ENCODE peak calls at places on chromosomes 7 and 10, in six cellular contexts. One of them, this sample, is unnamed.

GRCh38 chr7:159146084-159146858 is 1.6 kb upstream of the VIPR2 start:
- DNase-seq in MCF 10A: no peak
- DNase-seq in pancreas: no peak
- DNase-seq in hepatocyte: no peak
- DNase-seq in right lobe of liver: no peak
- DNase-seq in osteocyte: no peak
- DNase-seq in this sample: no peak

GRCh38 chr10:76881477-76882220 is 756.0 kb downstream of the KCNMA1 start:
- DNase-seq in osteocyte: no peak
- DNase-seq in pancreas: no peak
- DNase-seq in right lobe of liver: no peak
- DNase-seq in hepatocyte: no peak
- DNase-seq in MCF 10A: no peak
- DNase-seq in this sample: no peak

GRCh38 chr10:20858292-20859124 is 38.6 kb downstream of the NEBL start:
- DNase-seq in pancreas: no peak
- DNase-seq in MCF 10A: peak
- DNase-seq in osteocyte: no peak
- DNase-seq in hepatocyte: peak
- DNase-seq in right lobe of liver: no peak
- DNase-seq in this sample: no peak

GRCh38 chr7:142697270-142697669 is 52.0 kb upstream of the PRSS1 start:
- DNase-seq in MCF 10A: no peak
- DNase-seq in pancreas: no peak
- DNase-seq in hepatocyte: no peak
- DNase-seq in osteocyte: no peak
- DNase-seq in right lobe of liver: no peak
- DNase-seq in this sample: no peak

GRCh38 chr10:10865303-10865702 is 152.4 kb upstream of the CELF2 start:
- DNase-seq in osteocyte: no peak
- DNase-seq in right lobe of liver: no peak
- DNase-seq in MCF 10A: peak
- DNase-seq in hepatocyte: no peak
- DNase-seq in pancreas: no peak
- DNase-seq in this sample: no peak

GRCh38 chr7:13047061-13047460 is 359.6 kb downstream of the ARL4A start:
- DNase-seq in MCF 10A: no peak
- DNase-seq in hepatocyte: no peak
- DNase-seq in right lobe of liver: no peak
- DNase-seq in osteocyte: no peak
- DNase-seq in pancreas: no peak
- DNase-seq in this sample: no peak

GRCh38 chr10:124652701-124653100 is 91.5 kb downstream of the FAM53B start:
- DNase-seq in hepatocyte: no peak
- DNase-seq in osteocyte: no peak
- DNase-seq in right lobe of liver: no peak
- DNase-seq in pancreas: no peak
- DNase-seq in MCF 10A: no peak
- DNase-seq in this sample: no peak

GRCh38 chr10:68135362-68135761 is 26.1 kb downstream of the MYPN start:
- DNase-seq in MCF 10A: peak
- DNase-seq in pancreas: no peak
- DNase-seq in osteocyte: no peak
- DNase-seq in right lobe of liver: no peak
- DNase-seq in hepatocyte: no peak
- DNase-seq in this sample: no peak

GRCh38 chr10:688621-689426 is 644 bp downstream of the DIP2C start:
- DNase-seq in osteocyte: no peak
- DNase-seq in MCF 10A: no peak
- DNase-seq in hepatocyte: peak
- DNase-seq in pancreas: peak
- DNase-seq in right lobe of liver: peak
- DNase-seq in this sample: peak

GRCh38 chr10:17236468-17236886 is 8.4 kb downstream of the VIM start:
- DNase-seq in right lobe of liver: no peak
- DNase-seq in hepatocyte: no peak
- DNase-seq in MCF 10A: no peak
- DNase-seq in pancreas: no peak
- DNase-seq in osteocyte: no peak
- DNase-seq in this sample: no peak

GRCh38 chr7:452791-453455 is 66.7 kb downstream of the PDGFA start:
- DNase-seq in osteocyte: no peak
- DNase-seq in MCF 10A: no peak
- DNase-seq in pancreas: no peak
- DNase-seq in right lobe of liver: no peak
- DNase-seq in hepatocyte: no peak
- DNase-seq in this sample: no peak

GRCh38 chr10:121597504-121598241 is 571 bp downstream of the FGFR2 start:
- DNase-seq in right lobe of liver: no peak
- DNase-seq in MCF 10A: peak
- DNase-seq in pancreas: peak
- DNase-seq in osteocyte: no peak
- DNase-seq in hepatocyte: peak
- DNase-seq in this sample: peak

GRCh38 chr7:44223362-44224114 is 22.8 kb downstream of the YKT6 start:
- DNase-seq in pancreas: peak
- DNase-seq in hepatocyte: no peak
- DNase-seq in MCF 10A: no peak
- DNase-seq in right lobe of liver: no peak
- DNase-seq in osteocyte: no peak
- DNase-seq in this sample: no peak

GRCh38 chr7:86904949-86905834 is 154.3 kb downstream of the ELAPOR2 start:
- DNase-seq in MCF 10A: peak
- DNase-seq in osteocyte: no peak
- DNase-seq in hepatocyte: peak
- DNase-seq in right lobe of liver: no peak
- DNase-seq in pancreas: no peak
- DNase-seq in this sample: peak

GRCh38 chr10:68137174-68137573 is 27.9 kb downstream of the MYPN start:
- DNase-seq in right lobe of liver: no peak
- DNase-seq in MCF 10A: no peak
- DNase-seq in pancreas: no peak
- DNase-seq in hepatocyte: no peak
- DNase-seq in osteocyte: no peak
- DNase-seq in this sample: no peak

GRCh38 chr7:34133356-34133982 is 228.1 kb downstream of the BMPER start:
- DNase-seq in osteocyte: no peak
- DNase-seq in right lobe of liver: no peak
- DNase-seq in MCF 10A: peak
- DNase-seq in hepatocyte: peak
- DNase-seq in pancreas: no peak
- DNase-seq in this sample: no peak

GRCh38 chr10:12051241-12051640 is 8.6 kb upstream of the UPF2 start:
- DNase-seq in pancreas: no peak
- DNase-seq in right lobe of liver: no peak
- DNase-seq in MCF 10A: no peak
- DNase-seq in osteocyte: no peak
- DNase-seq in hepatocyte: no peak
- DNase-seq in this sample: no peak

GRCh38 chr10:27783660-27784059 is 38.0 kb upstream of the MKX start:
- DNase-seq in hepatocyte: peak
- DNase-seq in pancreas: no peak
- DNase-seq in right lobe of liver: no peak
- DNase-seq in MCF 10A: peak
- DNase-seq in osteocyte: no peak
- DNase-seq in this sample: peak

GRCh38 chr7:133861876-133862275 is 265.3 kb upstream of the LRGUK start:
- DNase-seq in hepatocyte: no peak
- DNase-seq in right lobe of liver: no peak
- DNase-seq in osteocyte: no peak
- DNase-seq in pancreas: no peak
- DNase-seq in MCF 10A: no peak
- DNase-seq in this sample: no peak

GRCh38 chr7:16684935-16685334 is 39.0 kb downstream of the BZW2 start:
- DNase-seq in pancreas: no peak
- DNase-seq in right lobe of liver: no peak
- DNase-seq in osteocyte: no peak
- DNase-seq in MCF 10A: no peak
- DNase-seq in hepatocyte: no peak
- DNase-seq in this sample: no peak

GRCh38 chr7:130363156-130363847 is 17.0 kb upstream of the CPA1 start:
- DNase-seq in right lobe of liver: no peak
- DNase-seq in osteocyte: no peak
- DNase-seq in hepatocyte: peak
- DNase-seq in pancreas: no peak
- DNase-seq in MCF 10A: peak
- DNase-seq in this sample: no peak

DNA sequence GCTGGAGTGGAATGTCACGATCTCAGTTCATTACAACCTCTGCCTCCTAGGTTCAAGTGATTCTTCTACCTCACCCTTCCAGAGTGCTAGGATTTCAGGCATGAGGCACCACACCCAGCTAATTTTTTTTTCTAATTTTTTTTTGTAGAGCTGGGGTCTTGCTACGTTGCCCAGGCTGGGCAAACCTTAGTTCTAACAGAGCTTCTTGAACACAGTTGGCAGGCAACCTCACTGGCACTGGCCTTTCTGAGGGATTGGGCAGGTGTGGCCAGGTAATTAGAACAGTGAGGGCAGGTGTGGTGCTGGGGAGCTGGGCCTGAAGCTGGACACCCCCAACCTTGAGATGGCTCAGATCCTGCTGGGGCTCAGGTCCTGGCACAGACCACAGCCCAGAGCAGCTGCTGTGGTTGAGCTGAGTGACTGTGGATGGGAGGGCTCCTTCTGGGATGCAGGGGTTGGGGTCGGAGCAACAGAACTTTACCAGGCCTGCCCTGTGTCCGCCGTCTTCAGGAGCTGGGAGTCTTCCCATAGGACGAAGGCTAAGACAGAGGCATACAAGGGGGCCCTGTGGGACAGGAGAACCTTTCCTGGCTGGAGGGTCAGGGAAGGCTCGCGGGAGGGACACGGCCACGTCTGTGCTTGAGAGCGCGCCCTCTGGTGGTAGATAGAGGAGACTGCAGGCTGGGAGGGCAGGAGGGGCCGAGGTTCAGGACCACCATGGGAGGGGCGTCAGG is 48.2 kb downstream of the COL26A1 start:
- DNase-seq in hepatocyte: peak
- DNase-seq in pancreas: peak
- DNase-seq in MCF 10A: no peak
- DNase-seq in right lobe of liver: peak
- DNase-seq in osteocyte: no peak
- DNase-seq in this sample: peak
- TF ChIP-seq CTCF in hepatocyte: peak
- TF ChIP-seq CTCF in pancreas: peak
- TF ChIP-seq CTCF in MCF 10A: peak
- TF ChIP-seq CTCF in right lobe of liver: peak
- TF ChIP-seq CTCF in osteocyte: peak
- TF ChIP-seq CTCF in this sample: peak

GRCh38 chr7:22983257-22983855 is 30.6 kb downstream of the HYCC1 start:
- DNase-seq in right lobe of liver: no peak
- DNase-seq in hepatocyte: no peak
- DNase-seq in osteocyte: no peak
- DNase-seq in MCF 10A: no peak
- DNase-seq in pancreas: no peak
- DNase-seq in this sample: no peak

GRCh38 chr7:22979251-22979650 is 34.7 kb downstream of the HYCC1 start:
- DNase-seq in pancreas: no peak
- DNase-seq in right lobe of liver: no peak
- DNase-seq in MCF 10A: no peak
- DNase-seq in hepatocyte: no peak
- DNase-seq in osteocyte: no peak
- DNase-seq in this sample: no peak

GRCh38 chr7:22980422-22980821 is 33.5 kb downstream of the HYCC1 start:
- DNase-seq in MCF 10A: peak
- DNase-seq in hepatocyte: no peak
- DNase-seq in pancreas: no peak
- DNase-seq in right lobe of liver: no peak
- DNase-seq in osteocyte: no peak
- DNase-seq in this sample: no peak

GRCh38 chr7:22985436-22985835 is 28.5 kb downstream of the HYCC1 start:
- DNase-seq in hepatocyte: no peak
- DNase-seq in MCF 10A: no peak
- DNase-seq in right lobe of liver: no peak
- DNase-seq in pancreas: no peak
- DNase-seq in osteocyte: no peak
- DNase-seq in this sample: no peak

DNA sequence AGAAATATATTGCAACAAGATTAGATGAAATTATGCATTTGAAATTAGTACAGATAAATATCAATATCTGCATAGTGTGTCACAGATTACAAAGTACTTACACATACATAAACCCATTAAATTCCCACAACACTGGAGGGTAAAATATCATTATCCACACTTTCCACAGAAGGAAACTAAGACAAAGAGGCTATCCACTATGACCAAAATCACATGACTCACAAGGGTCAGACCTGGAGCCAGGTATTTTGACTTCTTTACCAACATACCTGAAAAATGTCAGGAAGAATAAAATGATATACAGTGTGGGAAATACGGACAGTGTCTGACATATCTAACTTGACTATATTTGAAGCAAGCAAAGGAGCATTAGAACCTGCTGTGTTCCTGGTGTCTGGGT is 34.1 kb downstream of the HYCC1 start:
- DNase-seq in osteocyte: no peak
- DNase-seq in right lobe of liver: no peak
- DNase-seq in hepatocyte: no peak
- DNase-seq in pancreas: no peak
- DNase-seq in MCF 10A: no peak
- DNase-seq in this sample: no peak
- TF ChIP-seq CTCF in osteocyte: no peak
- TF ChIP-seq CTCF in right lobe of liver: no peak
- TF ChIP-seq CTCF in hepatocyte: no peak
- TF ChIP-seq CTCF in pancreas: no peak
- TF ChIP-seq CTCF in MCF 10A: no peak
- TF ChIP-seq CTCF in this sample: no peak

GRCh38 chr10:102776779-102777417 is 33.1 kb downstream of the WBP1L start:
- DNase-seq in right lobe of liver: no peak
- DNase-seq in MCF 10A: peak
- DNase-seq in hepatocyte: peak
- DNase-seq in osteocyte: peak
- DNase-seq in pancreas: no peak
- DNase-seq in this sample: peak
- TF ChIP-seq CTCF in right lobe of liver: no peak
- TF ChIP-seq CTCF in MCF 10A: no peak
- TF ChIP-seq CTCF in hepatocyte: no peak
- TF ChIP-seq CTCF in osteocyte: no peak
- TF ChIP-seq CTCF in pancreas: no peak
- TF ChIP-seq CTCF in this sample: no peak

GRCh38 chr10:85792533-85792858 is 574.1 kb downstream of the GRID1 start:
- DNase-seq in right lobe of liver: no peak
- DNase-seq in pancreas: no peak
- DNase-seq in MCF 10A: no peak
- DNase-seq in osteocyte: no peak
- DNase-seq in hepatocyte: no peak
- DNase-seq in this sample: no peak

GRCh38 chr10:85794553-85794952 is 572.0 kb downstream of the GRID1 start:
- DNase-seq in osteocyte: no peak
- DNase-seq in right lobe of liver: no peak
- DNase-seq in MCF 10A: no peak
- DNase-seq in hepatocyte: no peak
- DNase-seq in pancreas: no peak
- DNase-seq in this sample: no peak

GRCh38 chr10:85790155-85790789 is 576.3 kb downstream of the GRID1 start:
- DNase-seq in hepatocyte: no peak
- DNase-seq in pancreas: no peak
- DNase-seq in MCF 10A: no peak
- DNase-seq in right lobe of liver: no peak
- DNase-seq in osteocyte: peak
- DNase-seq in this sample: no peak

GRCh38 chr10:85789125-85789524 is 577.5 kb downstream of the GRID1 start:
- DNase-seq in hepatocyte: no peak
- DNase-seq in right lobe of liver: no peak
- DNase-seq in osteocyte: no peak
- DNase-seq in MCF 10A: no peak
- DNase-seq in pancreas: no peak
- DNase-seq in this sample: no peak

GRCh38 chr10:85791846-85792532 is 574.6 kb downstream of the GRID1 start:
- DNase-seq in hepatocyte: peak
- DNase-seq in pancreas: no peak
- DNase-seq in MCF 10A: peak
- DNase-seq in right lobe of liver: no peak
- DNase-seq in osteocyte: no peak
- DNase-seq in this sample: no peak
- TF ChIP-seq CTCF in hepatocyte: peak
- TF ChIP-seq CTCF in pancreas: no peak
- TF ChIP-seq CTCF in MCF 10A: no peak
- TF ChIP-seq CTCF in right lobe of liver: peak
- TF ChIP-seq CTCF in osteocyte: peak
- TF ChIP-seq CTCF in this sample: no peak